ENCODE peak calls at places on chromosomes 12 and 14, in eight cellular contexts. R, D, L, P, B, S, W and H are unnamed samples.

GRCh38 chr12:29228474-29229157 is 79.5 kb downstream of the FAR2 start:
- DNase-seq in R (no peak), D (no peak), L (no peak), P (no peak), B (no peak), S (no peak), W (no peak), H (no peak)

GRCh38 chr12:39824505-39825198 is 205.0 kb upstream of the ABCD2 start:
- DNase-seq in R (peak), D (no peak), L (no peak), P (no peak), B (no peak), S (peak), W (no peak), H (no peak)

GRCh38 chr12:13196302-13196921 is at the start of gene EMP1:
- DNase-seq in R (peak), D (peak), L (peak), P (peak), B (peak), S (peak), W (peak), H (no peak)

GRCh38 chr12:124545508-124546418 is 21.6 kb downstream of the NCOR2 start:
- DNase-seq in R (no peak), D (no peak), L (peak), P (no peak), B (peak), S (no peak), W (no peak), H (no peak)

GRCh38 chr12:12468575-12468974 is 94.1 kb downstream of the DUSP16 start:
- DNase-seq in R (no peak), D (no peak), L (no peak), P (no peak), B (no peak), S (no peak), W (no peak), H (no peak)

GRCh38 chr14:52877628-52878027 is 73.2 kb downstream of the FERMT2 start:
- DNase-seq in R (no peak), D (no peak), L (no peak), P (no peak), B (no peak), S (no peak), W (no peak), H (no peak)

GRCh38 chr14:31205681-31206535 is 1.7 kb downstream of the HECTD1 start:
- DNase-seq in R (peak), D (no peak), L (peak), P (no peak), B (no peak), S (peak), W (no peak), H (peak)

GRCh38 chr12:45017916-45018315 is 33.0 kb downstream of the DBX2 start:
- DNase-seq in R (no peak), D (no peak), L (no peak), P (no peak), B (no peak), S (peak), W (no peak), H (no peak)

GRCh38 chr14:64720190-64720589 is 16.0 kb downstream of the PLEKHG3 start:
- DNase-seq in R (no peak), D (no peak), L (peak), P (no peak), B (no peak), S (peak), W (peak), H (no peak)

GRCh38 chr14:56579345-56580316 is at the start of gene TMEM260:
- DNase-seq in R (peak), D (peak), L (peak), P (peak), B (peak), S (peak), W (peak), H (peak)

GRCh38 chr12:20576528-20576927 is 118.6 kb upstream of the SLCO1C1 start:
- DNase-seq in R (no peak), D (no peak), L (no peak), P (no peak), B (no peak), S (no peak), W (no peak), H (no peak)

GRCh38 chr12:107169200-107169599 is 75.9 kb upstream of the CRY1 start:
- DNase-seq in R (no peak), D (no peak), L (no peak), P (no peak), B (no peak), S (peak), W (peak), H (no peak)

GRCh38 chr14:31690056-31690455 is 128.9 kb downstream of the NUBPL start:
- DNase-seq in R (no peak), D (no peak), L (no peak), P (no peak), B (no peak), S (no peak), W (no peak), H (no peak)

GRCh38 chr14:86999076-86999475 is 993.9 kb downstream of the GALC start:
- DNase-seq in R (no peak), D (no peak), L (no peak), P (no peak), B (no peak), S (no peak), W (no peak), H (no peak)